ENCODE peak calls at places on chromosome 2, in nine cellular contexts. One of them, this sample, is unnamed.

GRCh38 chr2:10787176-10787968 is 25.2 kb downstream of the PDIA6 start:
- DNase-seq in breast epithelium: no peak
- DNase-seq in GDM1: no peak
- DNase-seq in choroid plexus epithelial cell: peak; percentile 27
- DNase-seq in WERI-Rb-1: peak; percentile 71
- DNase-seq in cardiac septum: no peak
- DNase-seq in effector memory CD4-positive, alpha-beta T cell: no peak
- DNase-seq in T-helper 1 cell: no peak
- DNase-seq in T follicular helper cell: no peak
- DNase-seq in this sample: no peak

GRCh38 chr2:126657636-126658315 is 1.8 kb downstream of the GYPC start:
- DNase-seq in breast epithelium: no peak
- DNase-seq in GDM1: peak; percentile 94
- DNase-seq in choroid plexus epithelial cell: peak; percentile 100
- DNase-seq in WERI-Rb-1: no peak
- DNase-seq in cardiac septum: peak; percentile 93
- DNase-seq in effector memory CD4-positive, alpha-beta T cell: peak; percentile 51
- DNase-seq in T-helper 1 cell: peak; percentile 34
- DNase-seq in T follicular helper cell: peak; percentile 59
- DNase-seq in this sample: peak; percentile 40

GRCh38 chr2:174771631-174772491 is 7.6 kb upstream of the CHRNA1 start:
- DNase-seq in breast epithelium: no peak
- DNase-seq in GDM1: no peak
- DNase-seq in choroid plexus epithelial cell: peak; percentile 92
- DNase-seq in WERI-Rb-1: peak; percentile 84
- DNase-seq in cardiac septum: peak; percentile 84
- DNase-seq in effector memory CD4-positive, alpha-beta T cell: no peak
- DNase-seq in T-helper 1 cell: no peak
- DNase-seq in T follicular helper cell: no peak
- DNase-seq in this sample: no peak

GRCh38 chr2:128624425-128624795 is 305.7 kb upstream of the HS6ST1 start:
- DNase-seq in breast epithelium: no peak
- DNase-seq in GDM1: no peak
- DNase-seq in choroid plexus epithelial cell: no peak
- DNase-seq in WERI-Rb-1: no peak
- DNase-seq in cardiac septum: no peak
- DNase-seq in effector memory CD4-positive, alpha-beta T cell: no peak
- DNase-seq in T-helper 1 cell: no peak
- DNase-seq in T follicular helper cell: no peak
- DNase-seq in this sample: no peak

GRCh38 chr2:241798631-241799521 is 10.1 kb upstream of the NEU4 start:
- DNase-seq in breast epithelium: peak; percentile 49
- DNase-seq in GDM1: no peak
- DNase-seq in choroid plexus epithelial cell: no peak
- DNase-seq in WERI-Rb-1: peak; percentile 5
- DNase-seq in cardiac septum: peak; percentile 75
- DNase-seq in effector memory CD4-positive, alpha-beta T cell: no peak
- DNase-seq in T-helper 1 cell: no peak
- DNase-seq in T follicular helper cell: no peak
- DNase-seq in this sample: no peak

GRCh38 chr2:230874456-230874855 is 9.7 kb downstream of the ITM2C start:
- DNase-seq in breast epithelium: no peak
- DNase-seq in GDM1: no peak
- DNase-seq in choroid plexus epithelial cell: no peak
- DNase-seq in WERI-Rb-1: no peak
- DNase-seq in cardiac septum: no peak
- DNase-seq in effector memory CD4-positive, alpha-beta T cell: no peak
- DNase-seq in T-helper 1 cell: no peak
- DNase-seq in T follicular helper cell: no peak
- DNase-seq in this sample: no peak

GRCh38 chr2:21415234-21415633 is 291.5 kb downstream of the TDRD15 start:
- DNase-seq in breast epithelium: no peak
- DNase-seq in GDM1: no peak
- DNase-seq in choroid plexus epithelial cell: peak; percentile 29
- DNase-seq in WERI-Rb-1: peak; percentile 60
- DNase-seq in cardiac septum: no peak
- DNase-seq in effector memory CD4-positive, alpha-beta T cell: no peak
- DNase-seq in T-helper 1 cell: no peak
- DNase-seq in T follicular helper cell: no peak
- DNase-seq in this sample: no peak

GRCh38 chr2:16660039-16660619 is 5.5 kb downstream of the CYRIA start:
- DNase-seq in breast epithelium: no peak
- DNase-seq in GDM1: no peak
- DNase-seq in choroid plexus epithelial cell: no peak
- DNase-seq in WERI-Rb-1: no peak
- DNase-seq in cardiac septum: no peak
- DNase-seq in effector memory CD4-positive, alpha-beta T cell: no peak
- DNase-seq in T-helper 1 cell: no peak
- DNase-seq in T follicular helper cell: no peak
- DNase-seq in this sample: no peak

GRCh38 chr2:69149631-69150215 is 136.7 kb downstream of the ANTXR1 start:
- DNase-seq in breast epithelium: no peak
- DNase-seq in GDM1: no peak
- DNase-seq in choroid plexus epithelial cell: peak; percentile 72
- DNase-seq in WERI-Rb-1: no peak
- DNase-seq in cardiac septum: no peak
- DNase-seq in effector memory CD4-positive, alpha-beta T cell: no peak
- DNase-seq in T-helper 1 cell: no peak
- DNase-seq in T follicular helper cell: no peak
- DNase-seq in this sample: no peak

GRCh38 chr2:172672999-172673726 is 62.5 kb upstream of the RAPGEF4 start:
- DNase-seq in breast epithelium: no peak
- DNase-seq in GDM1: no peak
- DNase-seq in choroid plexus epithelial cell: peak; percentile 74
- DNase-seq in WERI-Rb-1: no peak
- DNase-seq in cardiac septum: no peak
- DNase-seq in effector memory CD4-positive, alpha-beta T cell: no peak
- DNase-seq in T-helper 1 cell: no peak
- DNase-seq in T follicular helper cell: no peak
- DNase-seq in this sample: no peak

GRCh38 chr2:61639721-61640120 is 101.6 kb upstream of the XPO1 start:
- DNase-seq in breast epithelium: no peak
- DNase-seq in GDM1: no peak
- DNase-seq in choroid plexus epithelial cell: no peak
- DNase-seq in WERI-Rb-1: no peak
- DNase-seq in cardiac septum: peak; percentile 29
- DNase-seq in effector memory CD4-positive, alpha-beta T cell: no peak
- DNase-seq in T-helper 1 cell: no peak
- DNase-seq in T follicular helper cell: no peak
- DNase-seq in this sample: no peak

GRCh38 chr2:121608367-121608766 is 40.9 kb downstream of the CLASP1 start:
- DNase-seq in breast epithelium: no peak
- DNase-seq in GDM1: no peak
- DNase-seq in choroid plexus epithelial cell: peak; percentile 15
- DNase-seq in WERI-Rb-1: no peak
- DNase-seq in cardiac septum: no peak
- DNase-seq in effector memory CD4-positive, alpha-beta T cell: no peak
- DNase-seq in T-helper 1 cell: no peak
- DNase-seq in T follicular helper cell: no peak
- DNase-seq in this sample: no peak

GRCh38 chr2:18626256-18626668 is 36.9 kb upstream of the NT5C1B start:
- DNase-seq in breast epithelium: no peak
- DNase-seq in GDM1: no peak
- DNase-seq in choroid plexus epithelial cell: peak; percentile 85
- DNase-seq in WERI-Rb-1: no peak
- DNase-seq in cardiac septum: no peak
- DNase-seq in effector memory CD4-positive, alpha-beta T cell: no peak
- DNase-seq in T-helper 1 cell: no peak
- DNase-seq in T follicular helper cell: no peak
- DNase-seq in this sample: no peak

GRCh38 chr2:168705534-168706470 is 96.6 kb upstream of the NOSTRIN start:
- DNase-seq in breast epithelium: no peak
- DNase-seq in GDM1: no peak
- DNase-seq in choroid plexus epithelial cell: peak; percentile 70
- DNase-seq in WERI-Rb-1: no peak
- DNase-seq in cardiac septum: no peak
- DNase-seq in effector memory CD4-positive, alpha-beta T cell: no peak
- DNase-seq in T-helper 1 cell: no peak
- DNase-seq in T follicular helper cell: no peak
- DNase-seq in this sample: no peak

GRCh38 chr2:40371525-40372277 is 80.2 kb downstream of the SLC8A1 start:
- DNase-seq in breast epithelium: no peak
- DNase-seq in GDM1: no peak
- DNase-seq in choroid plexus epithelial cell: peak; percentile 83
- DNase-seq in WERI-Rb-1: peak; percentile 29
- DNase-seq in cardiac septum: no peak
- DNase-seq in effector memory CD4-positive, alpha-beta T cell: no peak
- DNase-seq in T-helper 1 cell: no peak
- DNase-seq in T follicular helper cell: no peak
- DNase-seq in this sample: no peak

GRCh38 chr2:98551316-98551715 is 57.0 kb downstream of the COA5 start:
- DNase-seq in breast epithelium: no peak
- DNase-seq in GDM1: no peak
- DNase-seq in choroid plexus epithelial cell: no peak
- DNase-seq in WERI-Rb-1: no peak
- DNase-seq in cardiac septum: no peak
- DNase-seq in effector memory CD4-positive, alpha-beta T cell: no peak
- DNase-seq in T-helper 1 cell: no peak
- DNase-seq in T follicular helper cell: no peak
- DNase-seq in this sample: no peak

GRCh38 chr2:28801726-28802125 is 8.9 kb upstream of the SPDYA start:
- DNase-seq in breast epithelium: no peak
- DNase-seq in GDM1: no peak
- DNase-seq in choroid plexus epithelial cell: peak; percentile 34
- DNase-seq in WERI-Rb-1: no peak
- DNase-seq in cardiac septum: no peak
- DNase-seq in effector memory CD4-positive, alpha-beta T cell: no peak
- DNase-seq in T-helper 1 cell: no peak
- DNase-seq in T follicular helper cell: no peak
- DNase-seq in this sample: no peak

GRCh38 chr2:84996909-84997308 is 25.9 kb downstream of the KCMF1 start:
- DNase-seq in breast epithelium: no peak
- DNase-seq in GDM1: no peak
- DNase-seq in choroid plexus epithelial cell: no peak
- DNase-seq in WERI-Rb-1: no peak
- DNase-seq in cardiac septum: no peak
- DNase-seq in effector memory CD4-positive, alpha-beta T cell: no peak
- DNase-seq in T-helper 1 cell: no peak
- DNase-seq in T follicular helper cell: no peak
- DNase-seq in this sample: no peak

GRCh38 chr2:109335586-109336266 is 206.7 kb downstream of the SH3RF3 start:
- DNase-seq in breast epithelium: no peak
- DNase-seq in GDM1: peak; percentile 55
- DNase-seq in choroid plexus epithelial cell: peak; percentile 74
- DNase-seq in WERI-Rb-1: no peak
- DNase-seq in cardiac septum: no peak
- DNase-seq in effector memory CD4-positive, alpha-beta T cell: no peak
- DNase-seq in T-helper 1 cell: no peak
- DNase-seq in T follicular helper cell: no peak
- DNase-seq in this sample: no peak

GRCh38 chr2:16653799-16654198 is 11.8 kb downstream of the CYRIA start:
- DNase-seq in breast epithelium: no peak
- DNase-seq in GDM1: peak; percentile 50
- DNase-seq in choroid plexus epithelial cell: no peak
- DNase-seq in WERI-Rb-1: no peak
- DNase-seq in cardiac septum: no peak
- DNase-seq in effector memory CD4-positive, alpha-beta T cell: no peak
- DNase-seq in T-helper 1 cell: no peak
- DNase-seq in T follicular helper cell: no peak
- DNase-seq in this sample: no peak

GRCh38 chr2:148042219-148042618 is 21.3 kb downstream of the MBD5 start:
- DNase-seq in breast epithelium: no peak
- DNase-seq in GDM1: no peak
- DNase-seq in choroid plexus epithelial cell: no peak
- DNase-seq in WERI-Rb-1: no peak
- DNase-seq in cardiac septum: no peak
- DNase-seq in effector memory CD4-positive, alpha-beta T cell: no peak
- DNase-seq in T-helper 1 cell: no peak
- DNase-seq in T follicular helper cell: no peak
- DNase-seq in this sample: no peak

GRCh38 chr2:85722519-85722918 is 28.4 kb downstream of the GNLY start:
- DNase-seq in breast epithelium: no peak
- DNase-seq in GDM1: no peak
- DNase-seq in choroid plexus epithelial cell: no peak
- DNase-seq in WERI-Rb-1: no peak
- DNase-seq in cardiac septum: no peak
- DNase-seq in effector memory CD4-positive, alpha-beta T cell: no peak
- DNase-seq in T-helper 1 cell: no peak
- DNase-seq in T follicular helper cell: no peak
- DNase-seq in this sample: no peak

GRCh38 chr2:166568409-166568808 is 74.4 kb upstream of the SCN7A start:
- DNase-seq in breast epithelium: no peak
- DNase-seq in GDM1: no peak
- DNase-seq in choroid plexus epithelial cell: no peak
- DNase-seq in WERI-Rb-1: no peak
- DNase-seq in cardiac septum: no peak
- DNase-seq in effector memory CD4-positive, alpha-beta T cell: no peak
- DNase-seq in T-helper 1 cell: no peak
- DNase-seq in T follicular helper cell: no peak
- DNase-seq in this sample: no peak

GRCh38 chr2:122750095-122750494 is 994.6 kb downstream of the TSN start:
- DNase-seq in breast epithelium: no peak
- DNase-seq in GDM1: no peak
- DNase-seq in choroid plexus epithelial cell: no peak
- DNase-seq in WERI-Rb-1: no peak
- DNase-seq in cardiac septum: no peak
- DNase-seq in effector memory CD4-positive, alpha-beta T cell: no peak
- DNase-seq in T-helper 1 cell: no peak
- DNase-seq in T follicular helper cell: no peak
- DNase-seq in this sample: no peak

GRCh38 chr2:216391401-216391800 is 19.1 kb upstream of the MARCHF4 start:
- DNase-seq in breast epithelium: no peak
- DNase-seq in GDM1: no peak
- DNase-seq in choroid plexus epithelial cell: no peak
- DNase-seq in WERI-Rb-1: no peak
- DNase-seq in cardiac septum: no peak
- DNase-seq in effector memory CD4-positive, alpha-beta T cell: no peak
- DNase-seq in T-helper 1 cell: no peak
- DNase-seq in T follicular helper cell: no peak
- DNase-seq in this sample: no peak

This sample was measured in activated B cell treated with CpG ODN at 0.5 μM for 24 hours.